ENCODE peak calls at places on chromosomes 2 and 18, in seven cellular contexts. C is PC-3, B is fibroblast of lung, I is GM12878, S is K562, O is neural progenitor cell, L is MM.1S. V is an unnamed sample.
A peak's percentile ranks its signal among the peaks of the same experiment; 100 is the strongest.

GRCh38 chr18:49580279-49580678 is 18.4 kb downstream of the LIPG start:
- DNase-seq in S (no peak), C (no peak), B (no peak), O (no peak), I (no peak), L (no peak), V (no peak)

GRCh38 chr18:11987527-11987926 is 6.2 kb downstream of the IMPA2 start:
- DNase-seq in L (no peak), I (no peak), B (no peak), O (no peak), S (no peak), C (no peak), V (no peak)

GRCh38 chr18:77088977-77089795 is 43.4 kb downstream of the MBP start:
- DNase-seq in L (no peak), B (no peak), C (peak; percentile 96), O (no peak), I (no peak), S (no peak), V (no peak)

GRCh38 chr2:159591221-159591620 is 25.1 kb downstream of the BAZ2B start:
- DNase-seq in C (no peak), I (no peak), S (no peak), O (no peak), L (no peak), B (no peak), V (no peak)

GRCh38 chr2:138922973-138923563 is 142.9 kb upstream of the NXPH2 start:
- DNase-seq in L (peak; percentile 43), O (peak; percentile 26), S (no peak), I (no peak), C (peak; percentile 70), B (peak; percentile 32), V (no peak)

GRCh38 chr2:28952806-28953190 is 28.3 kb upstream of the TOGARAM2 start:
- DNase-seq in O (peak; percentile 28), B (no peak), I (no peak), C (no peak), S (no peak), L (no peak), V (no peak)

GRCh38 chr2:114039681-114040080 is 149.8 kb downstream of the ACTR3 start:
- DNase-seq in S (no peak), B (no peak), O (no peak), C (no peak), I (no peak), L (no peak), V (no peak)

GRCh38 chr2:188701836-188702235 is 272.3 kb upstream of the COL3A1 start:
- DNase-seq in L (no peak), C (peak; percentile 42), O (no peak), B (peak; percentile 71), S (no peak), I (no peak), V (no peak)

GRCh38 chr2:200338692-200339091 is 32.2 kb downstream of the SPATS2L start:
- DNase-seq in B (no peak), O (no peak), S (no peak), C (no peak), I (no peak), L (peak; percentile 45), V (no peak)

GRCh38 chr2:3662239-3662638 is 4.2 kb downstream of the ALLC start:
- DNase-seq in C (no peak), B (no peak), O (no peak), S (no peak), L (no peak), I (no peak), V (no peak)

GRCh38 chr2:10412380-10412779 is 35.7 kb downstream of the ODC1 start:
- DNase-seq in B (no peak), O (peak; percentile 66), C (peak; percentile 62), S (peak; percentile 75), L (peak; percentile 49), I (no peak), V (peak; percentile 24)

GRCh38 chr2:20467789-20468548 is 21.1 kb downstream of the RHOB start:
- DNase-seq in C (no peak), O (no peak), I (no peak), B (no peak), L (no peak), S (no peak), V (no peak)

GRCh38 chr2:2827691-2828315 is 496.7 kb upstream of the MYT1L start:
- DNase-seq in O (no peak), B (no peak), I (no peak), S (no peak), L (no peak), C (no peak), V (no peak)

GRCh38 chr2:66846887-66847286 is 412.0 kb downstream of the MEIS1 start:
- DNase-seq in O (no peak), C (no peak), L (no peak), S (no peak), B (no peak), I (no peak), V (no peak)

GRCh38 chr2:20357588-20358394 is 7.1 kb upstream of the PUM2 start:
- DNase-seq in I (no peak), B (no peak), O (no peak), L (no peak), S (no peak), C (no peak), V (no peak)

GRCh38 chr2:152016175-152017120 is 82.4 kb downstream of the CACNB4 start:
- DNase-seq in C (no peak), L (no peak), S (no peak), O (no peak), I (no peak), B (no peak), V (no peak)

GRCh38 chr2:235591921-235592320 is 98.1 kb downstream of the AGAP1 start:
- DNase-seq in C (no peak), O (no peak), L (no peak), I (no peak), B (peak; percentile 79), S (no peak), V (no peak)

GRCh38 chr18:63087421-63088230 is 231.9 kb downstream of the BCL2 start:
- DNase-seq in I (no peak), O (no peak), B (no peak), S (no peak), L (no peak), C (no peak), V (no peak)

GRCh38 chr18:31309115-31309514 is 8.8 kb upstream of the DSG1 start:
- DNase-seq in C (no peak), I (no peak), O (no peak), S (no peak), B (no peak), L (no peak), V (no peak)

DNA sequence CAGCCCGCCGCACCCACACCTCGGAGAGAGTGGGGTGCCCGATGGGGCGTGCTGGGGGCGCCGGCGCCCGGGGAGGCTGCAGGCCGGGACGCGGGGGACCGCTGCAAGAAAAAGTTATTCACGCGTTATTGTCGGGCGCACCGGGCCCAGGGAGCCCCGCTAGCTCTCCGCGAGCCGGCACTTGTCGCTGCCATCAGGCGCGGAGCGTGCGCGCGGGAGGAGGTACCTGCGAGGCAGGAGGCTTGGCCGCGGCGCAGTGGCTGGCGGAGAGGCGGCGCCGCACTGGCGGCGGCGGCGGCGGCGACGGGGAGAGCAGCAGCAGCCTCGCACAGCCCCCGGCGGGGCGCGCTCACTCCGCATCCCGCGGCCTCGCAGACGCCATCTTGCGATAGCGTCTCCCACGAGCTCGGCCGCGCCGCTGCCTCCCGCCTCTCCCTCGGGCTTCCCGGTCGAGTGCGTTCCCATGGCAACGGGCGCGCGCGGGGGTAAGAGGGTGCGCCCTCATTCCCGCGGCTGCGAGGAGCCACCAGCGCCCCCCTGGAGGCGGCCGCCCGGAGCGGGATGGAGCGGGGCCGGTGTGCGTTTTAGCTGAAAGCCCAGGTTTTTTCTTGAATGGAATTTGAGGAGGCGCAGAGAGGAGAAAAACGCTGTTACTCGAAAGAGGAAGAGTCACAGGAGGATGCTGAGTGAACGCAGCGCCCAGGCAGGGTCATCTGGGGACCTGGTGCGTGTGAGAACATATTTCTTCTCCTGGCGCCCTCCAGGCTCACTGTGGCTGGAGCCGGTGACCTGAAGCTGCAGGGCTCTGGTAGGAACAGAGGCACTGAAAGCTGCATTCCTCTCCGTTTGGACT is at the start of gene CHN1:
- DNase-seq in B (peak; percentile 74), I (no peak), L (peak; percentile 76), S (peak; percentile 73), C (peak; percentile 61), O (peak; percentile 96), V (peak; percentile 82)
- TF ChIP-seq EZH2 in B (no peak), I (no peak), L (no peak), S (no peak), C (no peak), O (peak; percentile 37), V (peak; percentile 66)

DNA sequence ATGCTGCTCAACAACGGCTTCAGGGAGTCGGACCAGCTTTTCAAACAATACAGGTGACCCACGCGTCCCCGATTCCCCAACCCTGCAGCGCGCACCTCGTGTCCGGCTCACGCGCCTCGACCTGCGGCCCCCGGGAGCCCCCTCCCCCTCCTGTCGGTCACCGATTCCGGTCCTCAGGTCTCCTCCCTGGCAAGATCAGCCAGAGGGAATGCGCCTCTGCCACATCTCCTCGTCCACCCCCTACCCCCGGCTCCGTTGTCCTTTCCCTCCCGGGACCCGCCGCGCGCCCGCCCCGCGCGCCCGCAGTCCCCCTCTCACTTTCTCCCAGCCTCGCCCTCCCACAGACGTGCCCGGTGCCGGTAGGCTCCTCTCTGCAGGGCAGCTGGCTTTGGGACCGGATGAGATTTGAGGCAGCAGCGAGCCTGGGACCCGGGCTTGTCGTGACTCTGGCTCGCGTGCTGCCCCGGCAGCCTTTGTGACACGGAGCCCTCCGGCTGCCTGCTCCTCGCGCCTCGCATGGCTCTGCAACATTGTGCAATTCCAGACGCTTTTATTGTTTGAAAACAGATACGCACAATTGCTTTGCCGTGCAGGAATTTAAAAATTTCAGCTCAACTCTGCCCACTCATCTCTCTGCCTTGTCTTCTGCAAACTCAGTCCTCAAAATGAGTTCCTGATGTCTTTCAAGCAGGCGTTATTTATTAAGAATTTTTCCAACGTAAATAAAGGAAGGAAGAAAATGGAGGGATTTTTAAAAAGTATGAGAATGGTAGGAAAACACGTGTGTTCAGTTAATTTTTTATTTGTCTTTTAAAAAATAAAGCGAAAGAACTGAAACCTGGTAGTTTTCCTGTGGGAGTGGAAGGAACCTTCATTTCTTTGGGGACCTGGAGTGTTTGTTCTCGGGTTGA is 687 bp downstream of the TTC39C start:
- DNase-seq in S (no peak), C (peak; percentile 56), I (no peak), L (peak; percentile 22), O (peak; percentile 68), B (peak; percentile 66), V (peak; percentile 62)
- H3K4me1 ChIP-seq in S (no peaks in the 10 kb centered on the region), C (peaks cover 14% of the 10 kb centered on the region), I (peaks cover 60% of the 10 kb centered on the region), L (peaks cover 53% of the 10 kb centered on the region), O (peaks cover 7% of the 10 kb centered on the region), B (no peaks in the 10 kb centered on the region), V (peaks cover 90% of the 10 kb centered on the region)

DNA sequence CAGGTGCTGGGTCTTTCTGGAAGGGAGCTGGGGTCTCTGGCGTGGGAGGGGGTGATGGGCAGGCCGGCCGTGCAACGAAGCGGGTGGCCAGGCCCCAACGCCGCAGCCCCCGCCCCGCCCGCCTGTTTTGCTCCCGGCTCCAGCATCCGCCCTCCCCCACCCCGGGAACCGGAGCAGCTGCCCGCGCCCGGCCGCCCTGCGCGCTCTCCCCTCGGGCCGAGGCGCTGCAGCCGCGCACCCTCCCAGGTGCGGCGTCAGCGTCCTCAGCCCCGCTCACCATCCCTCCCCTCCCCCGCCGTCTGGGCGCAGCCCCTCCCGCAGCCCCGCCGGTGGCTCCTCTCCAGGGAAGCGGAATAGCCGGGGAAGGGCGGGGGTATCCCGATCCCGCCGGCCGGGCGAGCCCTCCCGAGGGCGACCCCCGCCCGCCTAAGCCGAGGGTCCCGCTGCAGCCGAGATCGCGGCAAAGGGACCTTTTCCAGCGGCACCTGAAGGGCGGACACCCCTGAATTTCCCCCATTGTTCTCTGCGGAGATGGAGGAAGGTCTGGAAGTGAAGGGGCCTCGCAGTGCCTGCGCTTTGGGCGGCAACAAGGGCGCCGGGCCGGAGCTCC is 510 bp downstream of the KIF1A start:
- DNase-seq in O (peak; percentile 71), B (no peak), I (no peak), C (no peak), L (no peak), S (no peak), V (no peak)
- TF ChIP-seq EZH2 in O (peak; percentile 18), B (peak; percentile 58), I (no peak), C (peak; percentile 69), L (no peak), S (no peak), V (no peak)

GRCh38 chr2:178531161-178531560 is 50.9 kb downstream of the PLEKHA3 start:
- DNase-seq in I (no peak), C (no peak), S (no peak), O (no peak), L (no peak), B (no peak), V (no peak)
- H3K4me1 ChIP-seq in I (peaks cover 35% of the 10 kb centered on the region), C (no peaks in the 10 kb centered on the region), S (no peaks in the 10 kb centered on the region), O (no peaks in the 10 kb centered on the region), L (peaks cover 17% of the 10 kb centered on the region), B (no peaks in the 10 kb centered on the region), V (peaks cover 1% of the 10 kb centered on the region)